ENCODE peak calls at places on chromosomes 11 and 22, in four cellular contexts. G is RWPE1, N is kidney, A is progenitor cell of endocrine pancreas. X is an unnamed sample.

GRCh38 chr22:19723990-19724827 is 870 bp downstream of the GP1BB start:
- DNase-seq in G (no peak), N (no peak), A (peak), X (peak)

GRCh38 chr11:111604392-111605009 is 2.3 kb downstream of the SIK2 start:
- DNase-seq in A (no peak), N (no peak), G (peak), X (peak)

GRCh38 chr11:116580828-116581227 is 192.0 kb downstream of the BUD13 start:
- DNase-seq in A (no peak), G (no peak), N (no peak), X (peak)

GRCh38 chr22:44522526-44523170 is 24.6 kb upstream of the RTL6 start:
- DNase-seq in N (no peak), A (no peak), G (no peak), X (no peak)

GRCh38 chr22:38868886-38869381 is 3.1 kb downstream of the CBX6 start:
- DNase-seq in G (peak), N (peak), A (peak), X (peak)

GRCh38 chr11:16809901-16810668 is 71.6 kb downstream of the C11orf58 start:
- DNase-seq in N (no peak), A (no peak), G (peak), X (no peak)

GRCh38 chr22:16963189-16963945 is 44.7 kb downstream of the GAB4 start:
- DNase-seq in N (peak), G (no peak), A (no peak), X (no peak)

GRCh38 chr11:69427337-69427736 is 54.1 kb upstream of the LINC01488 start:
- DNase-seq in G (no peak), A (no peak), N (peak), X (peak)

GRCh38 chr22:35119494-35119893 is 53.5 kb downstream of the ISX start:
- DNase-seq in G (no peak), N (no peak), A (no peak), X (no peak)

DNA sequence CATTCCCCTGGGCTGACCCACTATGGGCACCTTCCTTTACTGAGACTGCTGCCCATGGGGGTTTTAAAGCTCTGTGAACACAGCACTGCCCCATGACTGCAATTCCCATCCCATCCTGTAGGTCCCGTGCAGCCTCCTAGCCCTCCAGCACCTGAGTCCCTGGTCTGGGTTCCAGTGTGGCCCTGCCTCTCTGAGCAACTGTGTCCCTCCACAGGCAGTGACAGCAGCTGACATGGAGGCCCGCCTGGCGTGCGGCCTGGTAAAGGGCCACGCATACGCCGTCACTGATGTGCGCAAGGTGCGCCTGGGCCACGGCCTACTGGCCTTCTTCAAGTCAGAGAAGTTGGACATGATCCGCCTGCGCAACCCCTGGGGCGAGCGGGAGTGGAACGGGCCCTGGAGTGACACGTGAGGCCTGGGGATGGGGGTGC is 12.6 kb downstream of the OMP start:
- DNase-seq in G (no peak), A (no peak), N (no peak), X (no peak)
- TF ChIP-seq CTCF in G (no peak), A (peak), N (no peak), X (no peak)

DNA sequence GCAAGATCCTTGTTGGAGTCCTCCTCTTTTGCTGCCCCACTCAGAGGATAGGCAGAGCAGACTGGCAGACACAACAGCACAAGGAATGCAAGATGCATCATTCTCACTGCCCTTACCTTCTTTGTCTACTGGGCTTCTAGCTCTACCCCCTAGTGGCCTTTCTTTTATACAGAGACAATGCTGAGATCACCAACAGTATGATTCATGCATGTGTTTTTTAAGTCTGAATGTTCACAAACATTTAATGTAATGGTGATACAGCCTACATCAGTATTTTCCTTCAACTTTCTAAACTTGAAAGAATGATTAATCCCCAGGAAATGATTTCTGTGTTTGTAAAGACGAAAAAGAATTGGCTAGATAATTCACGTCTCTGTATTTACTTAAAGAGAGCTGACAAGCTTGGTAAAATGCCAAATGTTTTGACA is at the start of gene MMP10:
- DNase-seq in N (no peak), G (peak), A (no peak), X (no peak)
- TF ChIP-seq CTCF in N (no peak), G (peak), A (peak), X (peak)

GRCh38 chr11:94934362-94934761 is 39.0 kb downstream of the CWC15 start:
- DNase-seq in G (no peak), N (no peak), A (no peak), X (peak)

GRCh38 chr11:94938399-94939055 is 34.8 kb downstream of the CWC15 start:
- DNase-seq in N (peak), A (no peak), G (no peak), X (no peak)

GRCh38 chr11:94933225-94934130 is 39.9 kb downstream of the CWC15 start:
- DNase-seq in N (no peak), G (no peak), A (no peak), X (peak)

GRCh38 chr11:94934836-94935235 is 38.5 kb downstream of the CWC15 start:
- DNase-seq in N (no peak), G (no peak), A (no peak), X (no peak)

DNA sequence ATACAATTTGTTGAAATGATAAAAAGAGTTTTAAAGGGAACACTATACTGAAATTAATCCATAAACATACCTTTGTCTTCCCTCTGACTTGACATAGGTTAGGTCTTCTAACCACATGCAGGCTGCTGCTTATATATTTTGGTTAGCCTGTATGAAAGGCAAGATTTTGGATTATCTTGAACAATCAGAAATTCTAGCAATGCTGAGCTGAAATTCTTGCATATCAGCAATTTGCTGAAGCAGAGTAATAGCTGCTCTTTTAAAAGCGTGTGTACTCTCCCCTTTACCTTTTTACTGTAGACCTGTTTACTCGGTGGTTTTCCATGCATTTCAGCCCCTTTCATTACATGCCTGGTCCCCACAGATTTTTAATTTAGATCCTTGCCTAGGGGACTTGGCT is 34.0 kb downstream of the CWC15 start:
- DNase-seq in A (no peak), G (no peak), N (no peak), X (no peak)
- TF ChIP-seq CTCF in A (no peak), G (no peak), N (no peak), X (no peak)

DNA sequence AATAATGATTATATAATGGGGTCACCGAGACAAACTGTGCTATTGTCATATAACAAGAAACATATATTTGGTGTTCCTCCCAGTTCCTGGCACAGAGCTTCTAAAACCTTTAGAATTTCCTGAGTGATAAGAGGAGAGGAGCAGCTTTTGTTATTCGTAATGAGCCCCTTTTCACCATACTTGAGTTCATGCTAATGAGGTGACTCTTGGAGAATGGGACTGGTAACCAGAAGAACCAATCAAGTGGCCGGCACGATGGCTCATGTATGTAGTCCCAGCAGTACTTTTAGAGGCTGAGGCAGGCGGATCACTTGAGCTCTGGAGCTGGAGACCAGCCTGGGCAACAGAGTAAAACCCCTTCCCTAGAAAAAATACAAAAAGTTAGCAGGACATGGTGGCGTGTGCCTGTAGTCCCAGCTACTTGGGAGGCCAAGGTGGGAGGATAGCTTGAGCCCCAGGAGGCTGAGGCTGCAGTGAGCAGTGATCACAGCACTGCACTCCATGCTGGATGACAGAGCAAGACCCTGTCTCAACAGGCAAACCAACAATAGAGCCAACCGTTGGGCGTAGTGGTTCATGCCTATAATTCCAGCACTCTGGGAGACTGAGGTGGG is 62.7 kb upstream of the FTH1 start:
- DNase-seq in A (no peak), N (no peak), G (no peak), X (no peak)
- TF ChIP-seq CTCF in A (no peak), N (no peak), G (no peak), X (no peak)

DNA sequence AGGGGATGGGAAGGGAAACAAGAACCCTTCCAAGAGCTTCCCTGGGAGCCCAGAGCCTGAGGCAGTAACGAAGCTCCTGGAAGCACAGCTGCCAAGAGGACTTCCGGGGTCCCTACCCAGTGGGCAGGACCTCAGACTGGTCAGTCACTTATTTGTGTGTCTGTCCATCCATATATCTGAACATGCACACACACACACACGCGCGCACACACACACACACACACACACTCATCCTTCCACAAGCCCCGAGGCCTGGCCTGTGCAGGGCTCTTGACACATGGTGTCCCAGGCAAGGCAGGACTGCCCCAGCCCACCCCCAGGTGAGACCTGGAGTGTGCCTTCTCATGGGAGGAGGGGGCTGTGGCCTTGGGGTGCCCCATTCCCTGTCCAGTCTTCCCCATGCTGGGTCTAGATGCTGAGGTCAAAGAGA is 44.9 kb downstream of the IGLL5 start:
- DNase-seq in G (no peak), N (peak), A (no peak), X (no peak)
- TF ChIP-seq CTCF in G (no peak), N (no peak), A (no peak), X (no peak)

DNA sequence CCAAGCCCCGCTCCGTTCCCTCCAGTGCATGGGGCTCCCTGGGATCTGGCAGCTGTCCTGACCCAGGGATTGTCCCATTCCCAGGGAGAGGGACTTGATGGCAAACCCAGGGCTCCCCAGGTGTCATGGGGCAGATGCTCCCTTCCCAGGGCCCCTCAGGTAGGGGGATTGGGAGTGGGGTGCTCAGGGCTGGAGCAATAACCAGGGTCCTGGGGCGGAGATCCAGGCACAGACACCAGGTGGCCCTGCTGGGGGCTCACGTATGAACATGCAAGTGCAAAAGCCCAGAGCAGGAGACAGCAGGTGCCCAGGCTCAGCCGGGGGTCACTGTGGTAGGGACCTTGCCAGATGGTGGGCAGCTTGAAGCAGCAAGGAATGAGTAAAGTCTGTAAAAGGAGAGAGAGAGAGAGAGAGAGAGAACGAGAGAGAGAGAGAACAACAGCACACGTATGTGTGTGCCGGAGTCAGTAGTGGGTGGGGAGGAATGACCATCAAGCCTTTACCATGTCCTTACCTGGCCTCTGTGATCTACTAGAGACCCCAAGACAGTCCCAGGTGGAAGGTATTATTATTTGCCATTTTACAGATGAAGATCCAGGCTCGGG is 19.3 kb upstream of the MPPED1 start:
- DNase-seq in G (no peak), N (no peak), A (no peak), X (no peak)
- TF ChIP-seq CTCF in G (no peak), N (no peak), A (no peak), X (no peak)

GRCh38 chr11:3135491-3136440 is 29.3 kb downstream of the OSBPL5 start:
- DNase-seq in G (no peak), N (peak), A (no peak), X (peak)
- TF ChIP-seq CTCF in G (no peak), N (no peak), A (peak), X (no peak)

X was measured in nephron progenitor cell.